ENCODE peak calls at places on chromosomes 12 and 14, in four cellular contexts. One of them, this sample, is unnamed.

GRCh38 chr12:21542412-21542811 is 16.3 kb downstream of the SPX start:
- DNase-seq in NCI-H1417: no peak
- DNase-seq in aorta: no peak
- DNase-seq in right lobe of liver: no peak
- DNase-seq in this sample: no peak

GRCh38 chr14:91749857-91750256 is 18.0 kb upstream of the CATSPERB start:
- DNase-seq in right lobe of liver: no peak
- DNase-seq in NCI-H1417: no peak
- DNase-seq in aorta: no peak
- DNase-seq in this sample: no peak

GRCh38 chr14:88983755-88984154 is 159.3 kb downstream of the TTC8 start:
- DNase-seq in NCI-H1417: no peak
- DNase-seq in aorta: no peak
- DNase-seq in right lobe of liver: no peak
- DNase-seq in this sample: no peak

GRCh38 chr12:15527201-15527782 is 205.0 kb downstream of the PTPRO start:
- DNase-seq in right lobe of liver: peak; percentile 25
- DNase-seq in NCI-H1417: no peak
- DNase-seq in aorta: peak; percentile 82
- DNase-seq in this sample: no peak

GRCh38 chr14:56216631-56217379 is 98.6 kb downstream of the PELI2 start:
- DNase-seq in NCI-H1417: peak; percentile 78
- DNase-seq in right lobe of liver: peak; percentile 59
- DNase-seq in aorta: peak; percentile 74
- DNase-seq in this sample: no peak

GRCh38 chr12:8780389-8780788 is 42.0 kb upstream of the A2ML1 start:
- DNase-seq in right lobe of liver: no peak
- DNase-seq in aorta: no peak
- DNase-seq in NCI-H1417: peak; percentile 36
- DNase-seq in this sample: no peak

GRCh38 chr14:89267163-89267562 is 149.9 kb downstream of the FOXN3 start:
- DNase-seq in right lobe of liver: no peak
- DNase-seq in NCI-H1417: no peak
- DNase-seq in aorta: no peak
- DNase-seq in this sample: no peak

GRCh38 chr14:77139540-77140342 is 1.9 kb downstream of the ZDHHC22 start:
- DNase-seq in NCI-H1417: peak; percentile 78
- DNase-seq in aorta: no peak
- DNase-seq in right lobe of liver: no peak
- DNase-seq in this sample: no peak

GRCh38 chr12:82361461-82361915 is 3.2 kb downstream of the METTL25 start:
- DNase-seq in NCI-H1417: no peak
- DNase-seq in aorta: no peak
- DNase-seq in right lobe of liver: no peak
- DNase-seq in this sample: peak; percentile 72

GRCh38 chr12:132416121-132416673 is 73.8 kb upstream of the FBRSL1 start:
- DNase-seq in aorta: no peak
- DNase-seq in NCI-H1417: no peak
- DNase-seq in right lobe of liver: no peak
- DNase-seq in this sample: no peak

GRCh38 chr14:100147181-100147631 is 12.2 kb downstream of the DEGS2 start:
- DNase-seq in aorta: no peak
- DNase-seq in right lobe of liver: no peak
- DNase-seq in NCI-H1417: peak; percentile 11
- DNase-seq in this sample: peak; percentile 83

GRCh38 chr12:26466709-26467108 is 271.3 kb downstream of the SSPN start:
- DNase-seq in NCI-H1417: peak; percentile 91
- DNase-seq in right lobe of liver: no peak
- DNase-seq in aorta: no peak
- DNase-seq in this sample: no peak

GRCh38 chr14:61764342-61765122 is 2.3 kb downstream of the SNAPC1 start:
- DNase-seq in right lobe of liver: no peak
- DNase-seq in aorta: no peak
- DNase-seq in NCI-H1417: peak; percentile 24
- DNase-seq in this sample: no peak

GRCh38 chr12:8722286-8722685 is 24.5 kb downstream of the RIMKLB start:
- DNase-seq in NCI-H1417: no peak
- DNase-seq in right lobe of liver: no peak
- DNase-seq in aorta: no peak
- DNase-seq in this sample: no peak

GRCh38 chr14:100907240-100907639 is 3.7 kb upstream of the RTL1 start:
- DNase-seq in NCI-H1417: no peak
- DNase-seq in right lobe of liver: no peak
- DNase-seq in aorta: no peak
- DNase-seq in this sample: no peak

GRCh38 chr12:89319111-89319510 is 33.2 kb downstream of the DUSP6 start:
- DNase-seq in NCI-H1417: no peak
- DNase-seq in aorta: no peak
- DNase-seq in right lobe of liver: no peak
- DNase-seq in this sample: no peak

GRCh38 chr12:113658030-113658655 is 186.5 kb upstream of the LHX5 start:
- DNase-seq in right lobe of liver: no peak
- DNase-seq in NCI-H1417: peak; percentile 21
- DNase-seq in aorta: no peak
- DNase-seq in this sample: no peak